ENCODE peak calls at places on chromosomes 1 and 21, in four cellular contexts. O is heart right ventricle, G is Peyer's patch, J is keratinocyte. T is an unnamed sample.
A peak's percentile ranks its signal among the peaks of the same experiment; 100 is the strongest.

GRCh38 chr1:153774780-153775431 is at the start of gene SLC27A3:
- DNase-seq in O (peak; percentile 83), G (peak; percentile 82), J (no peak), T (peak; percentile 80)

GRCh38 chr1:10687782-10688408 is 108.6 kb downstream of the CASZ1 start:
- DNase-seq in O (no peak), G (no peak), J (no peak), T (no peak)

GRCh38 chr21:26098758-26099157 is 71.8 kb downstream of the APP start:
- DNase-seq in O (no peak), G (no peak), J (no peak), T (no peak)

GRCh38 chr1:153688283-153688682 is 9.8 kb downstream of the NPR1 start:
- DNase-seq in O (no peak), G (no peak), J (no peak), T (no peak)

GRCh38 chr1:165925498-165926079 is 98.2 kb downstream of the UCK2 start:
- DNase-seq in O (no peak), G (no peak), J (no peak), T (no peak)

GRCh38 chr1:187938092-187938491 is 1109.3 kb downstream of the PLA2G4A start:
- DNase-seq in O (no peak), G (no peak), J (no peak), T (no peak)

GRCh38 chr1:99740141-99740540 is 26.3 kb downstream of the FRRS1 start:
- DNase-seq in O (no peak), G (no peak), J (no peak), T (no peak)

GRCh38 chr1:81179239-81179638 is 621.5 kb upstream of the ADGRL2 start:
- DNase-seq in O (no peak), G (no peak), J (peak; percentile 61), T (no peak)

GRCh38 chr1:233721003-233721595 is 107.2 kb downstream of the KCNK1 start:
- DNase-seq in O (no peak), G (no peak), J (no peak), T (peak; percentile 54)

GRCh38 chr21:45833437-45833836 is 148.1 kb upstream of the COL6A1 start:
- DNase-seq in O (no peak), G (peak; percentile 34), J (no peak), T (no peak)

GRCh38 chr1:211632808-211633522 is 42.5 kb downstream of the NEK2 start:
- DNase-seq in O (peak; percentile 70), G (no peak), J (no peak), T (no peak)

GRCh38 chr1:10793129-10793651 is 3.3 kb downstream of the CASZ1 start:
- DNase-seq in O (no peak), G (no peak), J (no peak), T (no peak)

GRCh38 chr1:39754906-39755504 is 16.1 kb downstream of the OXCT2 start:
- DNase-seq in O (no peak), G (no peak), J (no peak), T (no peak)

GRCh38 chr21:46115441-46116188 is 17.7 kb downstream of the COL6A2 start:
- DNase-seq in O (peak; percentile 8), G (peak; percentile 29), J (no peak), T (peak; percentile 36)

GRCh38 chr1:44359234-44359937 is 4.3 kb upstream of the ERI3 start:
- DNase-seq in O (no peak), G (no peak), J (no peak), T (no peak)

GRCh38 chr1:99407018-99407417 is 142.7 kb downstream of the PLPPR4 start:
- DNase-seq in O (no peak), G (no peak), J (no peak), T (no peak)

GRCh38 chr1:223788746-223789415 is 56.9 kb downstream of the TP53BP2 start:
- DNase-seq in O (no peak), G (no peak), J (no peak), T (no peak)

GRCh38 chr1:200154069-200154767 is 126.7 kb downstream of the NR5A2 start:
- DNase-seq in O (no peak), G (no peak), J (no peak), T (no peak)

GRCh38 chr1:233327938-233328660 is 575 bp downstream of the MAP3K21 start:
- DNase-seq in O (peak; percentile 19), G (peak; percentile 72), J (no peak), T (peak; percentile 82)

GRCh38 chr1:8004113-8004802 is 21.9 kb downstream of the ERRFI1 start:
- DNase-seq in O (no peak), G (no peak), J (no peak), T (peak; percentile 69)

GRCh38 chr1:211735208-211736170 is 60.1 kb upstream of the NEK2 start:
- DNase-seq in O (no peak), G (peak; percentile 61), J (peak; percentile 59), T (peak; percentile 79)

GRCh38 chr1:212161231-212161781 is 123.9 kb upstream of the PPP2R5A start:
- DNase-seq in O (no peak), G (no peak), J (peak; percentile 52), T (no peak)

GRCh38 chr1:177925006-177925405 is 44.9 kb downstream of the SEC16B start:
- DNase-seq in O (no peak), G (no peak), J (no peak), T (no peak)

GRCh38 chr1:79692519-79692918 is 686.0 kb upstream of the ADGRL4 start:
- DNase-seq in O (no peak), G (no peak), J (no peak), T (no peak)
- H3K27ac ChIP-seq in O (no peak overlapping the region), G (no peak overlapping the region), J (no peak overlapping the region), T (no peak overlapping the region)

GRCh38 chr1:27133990-27134389 is 20.9 kb downstream of the SLC9A1 start:
- DNase-seq in O (no peak), G (no peak), J (no peak), T (no peak)
- TF ChIP-seq CTCF in O (no peak), G (no peak), J (no peak), T (no peak)

DNA sequence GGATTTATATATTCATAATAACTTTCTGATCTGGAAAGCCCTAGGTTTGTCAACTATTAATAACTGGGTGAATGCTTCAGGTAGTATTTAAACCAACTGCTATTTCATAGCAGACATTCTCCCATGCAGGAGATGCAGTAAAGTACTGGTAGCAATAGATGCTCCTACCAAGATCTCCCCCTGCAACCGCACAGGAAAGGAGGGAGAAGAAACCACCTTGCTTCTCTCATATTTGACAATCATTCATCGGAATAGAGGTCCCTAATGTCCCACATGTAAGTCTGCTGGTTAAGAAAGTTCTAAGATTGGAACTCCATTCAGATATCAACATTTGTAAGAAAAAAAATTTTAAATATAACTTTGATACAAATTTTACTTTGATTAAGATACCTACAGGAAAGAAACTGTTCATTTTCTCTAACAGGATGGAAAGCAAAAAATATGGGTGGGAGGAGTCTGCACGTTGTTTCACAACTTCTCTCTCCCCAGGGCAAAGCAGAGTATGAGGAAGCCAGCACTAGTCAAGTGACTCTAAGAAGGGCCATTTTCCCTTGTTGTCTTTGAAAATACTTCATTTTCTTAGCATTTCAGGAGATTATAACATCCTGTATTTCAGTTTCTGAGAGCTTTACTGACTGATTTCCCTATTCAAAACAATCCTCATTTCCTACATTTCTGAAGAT is at the start of gene PYHIN1:
- DNase-seq in O (no peak), G (no peak), J (no peak), T (no peak)
- H3K27ac ChIP-seq in O (no peak within 1 kb of the TSS), G (peak within 1 kb of the TSS; percentile 72), J (no peak within 1 kb of the TSS), T (no peak within 1 kb of the TSS)

GRCh38 chr1:26831059-26831458 is 4.6 kb downstream of the ZDHHC18 start:
- DNase-seq in O (no peak), G (no peak), J (no peak), T (no peak)

GRCh38 chr1:26832249-26832960 is 5.9 kb downstream of the ZDHHC18 start:
- DNase-seq in O (no peak), G (no peak), J (no peak), T (no peak)

GRCh38 chr1:26829214-26829911 is 2.9 kb downstream of the ZDHHC18 start:
- DNase-seq in O (no peak), G (no peak), J (no peak), T (no peak)

GRCh38 chr1:26831546-26832248 is 5.2 kb downstream of the ZDHHC18 start:
- DNase-seq in O (no peak), G (no peak), J (no peak), T (no peak)

GRCh38 chr1:26833432-26834405 is 7.2 kb downstream of the ZDHHC18 start:
- DNase-seq in O (no peak), G (peak; percentile 52), J (no peak), T (no peak)
- TF ChIP-seq CTCF in O (no peak), G (peak; percentile 27), J (no peak), T (no peak)

GRCh38 chr1:61397495-61397894 is 315.1 kb downstream of the NFIA start:
- DNase-seq in O (no peak), G (no peak), J (no peak), T (no peak)
- H3K27ac ChIP-seq in O (no peak overlapping the region), G (no peak overlapping the region), J (no peak overlapping the region), T (no peak overlapping the region)

DNA sequence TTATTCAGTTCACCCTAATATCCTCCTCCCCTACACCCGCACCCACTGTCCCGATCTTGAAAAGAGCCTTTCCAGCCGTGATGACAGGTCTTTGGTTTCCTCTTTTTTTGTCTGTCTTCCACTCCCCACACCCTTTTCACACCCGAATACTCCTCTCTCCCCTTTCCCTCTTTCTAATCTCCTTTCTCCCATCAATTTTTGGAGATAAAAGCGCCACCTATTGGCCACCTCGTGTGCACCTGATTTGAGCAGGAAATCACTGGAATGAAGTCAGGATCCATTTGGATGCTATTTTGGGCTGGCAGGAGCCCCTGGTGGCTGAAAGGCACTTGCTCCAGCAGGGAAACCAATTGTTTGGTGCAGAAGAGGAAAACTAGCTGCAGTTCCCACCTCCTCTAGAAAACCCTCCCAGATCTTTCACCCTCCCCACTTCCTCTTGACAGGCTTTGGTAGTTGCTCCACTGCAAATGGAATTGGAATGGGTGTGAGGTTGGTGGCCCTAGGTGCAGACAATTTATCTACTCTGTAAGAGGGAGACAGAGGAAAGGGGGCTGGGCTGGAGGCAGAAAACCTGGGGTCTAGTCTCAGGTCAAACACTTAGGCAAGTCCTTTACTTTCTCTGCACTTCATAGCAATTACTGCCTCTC is 8.4 kb downstream of the FOXE3 start:
- DNase-seq in O (no peak), G (no peak), J (no peak), T (peak; percentile 93)
- TF ChIP-seq CTCF in O (peak; percentile 64), G (peak; percentile 65), J (peak; percentile 94), T (peak; percentile 96)

GRCh38 chr1:33385251-33385650 is 45.6 kb downstream of the PHC2 start:
- DNase-seq in O (no peak), G (no peak), J (no peak), T (no peak)
- H3K27ac ChIP-seq in O (no peak overlapping the region), G (no peak overlapping the region), J (no peak overlapping the region), T (no peak overlapping the region)

DNA sequence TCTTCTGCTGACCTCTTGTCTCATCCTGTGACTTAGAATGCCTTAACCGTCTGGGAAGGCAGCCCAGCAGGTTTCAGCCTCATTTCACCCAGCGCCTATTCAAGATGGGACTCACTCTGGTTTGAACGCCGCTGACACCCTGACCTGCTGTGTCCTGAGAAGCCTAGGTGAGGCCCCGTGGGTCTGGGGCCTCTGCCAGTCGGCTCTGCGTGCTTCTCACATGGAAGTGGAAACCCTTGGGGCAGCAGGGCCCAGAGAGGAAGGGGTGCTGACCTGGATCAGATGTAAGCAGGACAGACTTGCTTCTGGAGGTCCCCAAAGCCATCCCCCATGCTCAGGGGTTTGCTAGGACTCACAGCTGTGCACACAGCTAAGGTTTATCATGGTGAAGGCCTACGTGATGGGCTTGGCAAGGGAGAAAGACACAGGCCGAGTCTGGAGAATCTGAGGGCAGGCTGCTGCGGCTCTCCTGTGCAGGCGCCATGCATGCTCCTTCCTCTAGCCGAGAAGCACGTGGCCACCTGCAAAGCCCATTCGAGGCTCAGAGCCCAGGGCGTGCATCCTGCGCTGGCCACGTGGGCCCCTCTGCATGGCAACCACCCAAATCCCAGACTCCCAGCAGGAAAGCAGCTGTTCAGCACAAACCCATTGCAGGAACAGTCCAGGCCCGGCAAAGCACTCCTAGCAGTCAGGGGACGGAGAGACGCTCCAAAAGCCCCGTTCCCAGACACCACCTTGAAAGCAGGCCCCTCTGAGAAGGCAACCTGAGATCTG is 3.8 kb downstream of the TRPM2 start:
- DNase-seq in O (no peak), G (no peak), J (no peak), T (no peak)
- TF ChIP-seq CTCF in O (no peak), G (no peak), J (no peak), T (no peak)

GRCh38 chr1:149963358-149963757 is 26.7 kb upstream of the MTMR11 start:
- DNase-seq in O (no peak), G (no peak), J (no peak), T (no peak)
- H3K27ac ChIP-seq in O (no peak overlapping the region), G (no peak overlapping the region), J (no peak overlapping the region), T (no peak overlapping the region)

T was measured in endodermal cell.